ENCODE peak calls at places on chromosomes 13 and 19, in four cellular contexts. D, K, M and S are unnamed samples.

GRCh38 chr13:31674056-31674455 is 65.3 kb upstream of the RXFP2 start:
- DNase-seq in D (no peak), K (no peak), M (no peak), S (no peak)

GRCh38 chr13:36807616-36808015 is 11.4 kb upstream of the RFXAP start:
- DNase-seq in D (no peak), K (no peak), M (no peak), S (no peak)

GRCh38 chr19:49415810-49416200 is 7.4 kb downstream of the PTH2 start:
- DNase-seq in D (no peak), K (no peak), M (no peak), S (peak)

GRCh38 chr19:35009424-35010415 is 9.6 kb downstream of the GRAMD1A start:
- DNase-seq in D (no peak), K (no peak), M (no peak), S (no peak)

GRCh38 chr13:85853161-85853894 is 54.1 kb upstream of the SLITRK6 start:
- DNase-seq in D (no peak), K (no peak), M (no peak), S (no peak)

GRCh38 chr19:3407556-3408516 is 41.5 kb downstream of the NFIC start:
- DNase-seq in D (no peak), K (peak), M (no peak), S (no peak)

GRCh38 chr13:56457535-56458200 is 683.0 kb upstream of the PRR20A start:
- DNase-seq in D (no peak), K (no peak), M (no peak), S (no peak)

GRCh38 chr13:39362652-39363390 is 240.2 kb downstream of the LHFPL6 start:
- DNase-seq in D (no peak), K (no peak), M (no peak), S (no peak)

GRCh38 chr13:94201022-94201421 is 278.5 kb downstream of the DCT start:
- DNase-seq in D (no peak), K (no peak), M (no peak), S (no peak)

GRCh38 chr19:44748426-44749254 is at the start of gene BCL3:
- DNase-seq in D (peak), K (peak), M (peak), S (peak)

GRCh38 chr13:24627090-24627714 is 53.0 kb upstream of the ATP12A start:
- DNase-seq in D (no peak), K (no peak), M (no peak), S (no peak)

GRCh38 chr19:54460230-54461005 is 3.2 kb downstream of the LENG9 start:
- DNase-seq in D (no peak), K (no peak), M (no peak), S (no peak)

GRCh38 chr13:98083507-98083906 is 59.4 kb upstream of the FARP1 start:
- DNase-seq in D (peak), K (no peak), M (no peak), S (no peak)

GRCh38 chr13:39501711-39502324 is 101.2 kb downstream of the LHFPL6 start:
- DNase-seq in D (no peak), K (no peak), M (no peak), S (no peak)

GRCh38 chr13:112899618-112900600 is 69.1 kb upstream of the MCF2L start:
- DNase-seq in D (no peak), K (peak), M (no peak), S (no peak)

GRCh38 chr13:105341758-105342157 is 1193.7 kb downstream of the EFNB2 start:
- DNase-seq in D (no peak), K (no peak), M (no peak), S (no peak)

GRCh38 chr13:66207610-66208009 is 1022.5 kb downstream of the PCDH9 start:
- DNase-seq in D (no peak), K (no peak), M (no peak), S (no peak)

GRCh38 chr19:51681286-51681956 is 11.7 kb upstream of the SPACA6 start:
- DNase-seq in D (no peak), K (no peak), M (no peak), S (no peak)

GRCh38 chr19:4464815-4465581 is 7.1 kb upstream of the HDGFL2 start:
- DNase-seq in D (no peak), K (no peak), M (no peak), S (no peak)

GRCh38 chr13:83211301-83211700 is 671.0 kb downstream of the SLITRK1 start:
- DNase-seq in D (no peak), K (no peak), M (no peak), S (no peak)

GRCh38 chr19:45568732-45569131 is 15.9 kb downstream of the OPA3 start:
- DNase-seq in D (no peak), K (peak), M (no peak), S (no peak)

GRCh38 chr19:17260842-17261325 is 3.7 kb downstream of the USHBP1 start:
- DNase-seq in D (no peak), K (peak), M (peak), S (peak)

GRCh38 chr13:63435668-63436275 is 2020.1 kb upstream of the PCDH20 start:
- DNase-seq in D (peak), K (no peak), M (no peak), S (no peak)

GRCh38 chr19:32498641-32499200 is 82.3 kb upstream of the PDCD5 start:
- DNase-seq in D (no peak), K (no peak), M (no peak), S (no peak)

GRCh38 chr19:45826934-45827333 is 11.8 kb upstream of the RSPH6A start:
- DNase-seq in D (no peak), K (no peak), M (no peak), S (no peak)

GRCh38 chr19:19021115-19021514 is 12.2 kb downstream of the SUGP2 start:
- DNase-seq in D (no peak), K (no peak), M (no peak), S (no peak)

GRCh38 chr19:58218899-58219298 is 9.8 kb upstream of the ZNF544 start:
- DNase-seq in D (no peak), K (no peak), M (no peak), S (no peak)

GRCh38 chr13:82850644-82851043 is 1031.6 kb downstream of the SLITRK1 start:
- DNase-seq in D (no peak), K (no peak), M (no peak), S (no peak)

GRCh38 chr13:98214707-98215106 is 37.6 kb upstream of the RNF113B start:
- DNase-seq in D (no peak), K (no peak), M (no peak), S (no peak)

GRCh38 chr13:110533771-110534670 is 27.5 kb downstream of the RAB20 start:
- DNase-seq in D (no peak), K (no peak), M (no peak), S (no peak)

GRCh38 chr13:87851395-87851794 is 180.2 kb downstream of the SLITRK5 start:
- DNase-seq in D (no peak), K (no peak), M (no peak), S (no peak)

GRCh38 chr13:48560657-48561337 is 27.9 kb upstream of the RCBTB2 start:
- DNase-seq in D (no peak), K (no peak), M (no peak), S (no peak)

GRCh38 chr19:43634877-43635560 is 4.6 kb downstream of the CADM4 start:
- DNase-seq in D (no peak), K (no peak), M (no peak), S (no peak)

GRCh38 chr19:12872941-12873890 is 8.0 kb downstream of the DNASE2 start:
- DNase-seq in D (no peak), K (peak), M (peak), S (peak)

GRCh38 chr13:76397413-76397812 is 488.8 kb downstream of the KCTD12 start:
- DNase-seq in D (no peak), K (no peak), M (no peak), S (no peak)

GRCh38 chr13:93847162-93847561 is 620.6 kb downstream of the GPC6 start:
- DNase-seq in D (no peak), K (no peak), M (no peak), S (no peak)

GRCh38 chr13:52003551-52003950 is 7.7 kb downstream of the ATP7B start:
- DNase-seq in D (no peak), K (peak), M (no peak), S (no peak)

GRCh38 chr19:41000310-41000737 is 9.2 kb downstream of the CYP2B6 start:
- DNase-seq in D (no peak), K (no peak), M (no peak), S (no peak)

GRCh38 chr19:18470153-18470552 is 32.2 kb upstream of the ISYNA1 start:
- DNase-seq in D (no peak), K (no peak), M (no peak), S (peak)

DNA sequence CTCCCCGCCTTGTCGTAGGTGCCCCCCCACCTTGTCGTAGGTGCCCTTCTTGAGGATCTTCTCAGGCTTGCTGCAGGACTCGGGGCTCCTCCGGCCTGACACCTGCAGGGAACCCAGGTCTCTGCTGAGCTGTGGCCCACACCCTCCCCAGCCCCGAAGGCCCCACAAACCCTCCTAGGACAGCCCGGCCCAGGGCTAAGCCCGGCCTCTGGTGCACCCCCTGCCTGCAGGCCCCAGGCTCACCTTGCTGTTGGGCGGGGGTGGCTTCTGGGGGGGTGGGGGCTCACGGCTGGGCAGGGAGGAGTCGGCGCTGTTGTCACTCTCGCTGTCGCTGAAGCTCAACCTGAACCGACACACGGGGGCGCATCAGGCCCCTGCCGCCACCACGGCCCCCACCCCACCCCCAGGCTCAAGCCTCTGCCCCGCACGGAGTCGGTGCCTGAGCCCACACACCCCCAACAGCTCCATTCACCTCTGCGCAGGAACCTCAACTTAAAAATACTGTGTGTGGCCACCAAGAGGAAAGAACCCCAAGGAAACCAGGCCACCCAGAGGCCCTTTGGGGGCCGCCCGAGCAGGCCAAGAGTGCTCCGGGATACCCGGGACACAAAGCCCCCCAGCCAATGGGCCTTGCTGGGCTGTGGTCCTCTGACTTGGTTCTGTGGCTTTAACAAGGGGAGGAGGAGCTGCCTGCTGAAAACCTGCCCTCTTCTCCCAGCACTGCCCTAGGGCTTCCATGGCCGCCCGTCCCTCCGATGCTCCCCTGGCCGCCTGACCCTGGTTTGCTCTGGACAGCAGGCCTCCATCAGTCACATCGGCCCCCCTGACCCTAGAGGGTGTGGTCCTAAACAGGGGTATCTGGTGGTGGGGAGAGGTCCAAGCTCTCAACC is 65.8 kb downstream of the MLLT1 start:
- DNase-seq in D (no peak), K (no peak), M (no peak), S (peak)
- TF ChIP-seq CTCF in D (no peak), K (no peak), M (no peak), S (no peak)

GRCh38 chr13:44903596-44903995 is 85.7 kb downstream of the NUFIP1 start:
- DNase-seq in D (peak), K (peak), M (no peak), S (no peak)
- TF ChIP-seq CTCF in D (no peak), K (no peak), M (no peak), S (no peak)

DNA sequence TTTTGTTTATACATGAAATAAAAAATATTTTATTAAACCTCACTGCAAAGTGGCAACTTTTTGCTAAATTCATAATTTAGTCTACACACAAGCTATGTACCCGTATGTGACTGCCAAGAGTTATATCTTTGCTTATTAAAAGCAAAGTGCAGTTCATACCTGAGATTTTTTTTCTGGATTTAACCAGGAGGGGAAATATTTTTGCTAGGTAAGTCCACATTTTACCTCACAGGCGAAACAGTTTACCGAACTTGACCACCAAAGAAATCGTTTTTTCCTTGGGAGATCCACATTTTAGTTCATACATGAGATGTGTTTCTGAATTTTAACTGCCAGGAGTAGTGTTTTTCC is 12.2 kb upstream of the JSRP1 start:
- DNase-seq in D (no peak), K (no peak), M (no peak), S (no peak)
- TF ChIP-seq CTCF in D (no peak), K (no peak), M (no peak), S (no peak)

DNA sequence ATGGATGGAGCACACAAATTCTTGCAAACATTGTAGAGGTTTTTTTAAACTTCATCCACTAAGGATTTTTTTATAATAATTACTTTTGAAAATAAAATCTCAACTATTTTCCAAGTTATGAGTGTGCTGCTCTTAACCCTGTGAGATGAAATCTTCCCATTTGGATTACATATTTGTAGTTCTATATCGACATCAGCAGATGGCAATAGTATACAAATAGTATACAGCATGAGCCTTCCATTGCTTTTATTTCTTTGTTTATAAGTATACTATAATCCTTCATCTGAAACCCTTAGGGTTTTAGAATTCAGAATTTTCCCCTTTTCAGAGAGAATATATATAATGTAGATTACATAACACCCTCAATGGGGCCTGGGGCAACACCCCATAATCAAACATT is 70.5 kb downstream of the GJA3 start:
- DNase-seq in D (no peak), K (no peak), M (no peak), S (no peak)
- TF ChIP-seq CTCF in D (no peak), K (no peak), M (peak), S (no peak)